ENCODE peak calls at places on chromosomes 6 and 20, in four cellular contexts. O, E, H and I are unnamed samples.

GRCh38 chr6:48111575-48111974 is 578 bp upstream of the PTCHD4 start:
- DNase-seq in H (no peak), E (no peak), O (no peak), I (no peak)

GRCh38 chr6:136525586-136526195 is 24.5 kb downstream of the MAP7 start:
- DNase-seq in O (peak), H (no peak), E (no peak), I (no peak)

GRCh38 chr20:48805286-48805685 is 22.5 kb downstream of the PREX1 start:
- DNase-seq in O (no peak), H (no peak), E (no peak), I (peak)

GRCh38 chr6:35906499-35906846 is 14.4 kb downstream of the SRPK1 start:
- DNase-seq in E (no peak), H (no peak), O (no peak), I (no peak)

GRCh38 chr20:34220581-34220980 is 20.6 kb upstream of the ASIP start:
- DNase-seq in H (no peak), O (no peak), E (no peak), I (no peak)

GRCh38 chr6:35330541-35331119 is 11.7 kb upstream of the PPARD start:
- DNase-seq in O (no peak), E (no peak), H (no peak), I (no peak)

GRCh38 chr6:1271071-1271763 is 40.7 kb upstream of the FOXQ1 start:
- DNase-seq in H (no peak), E (no peak), O (no peak), I (no peak)

GRCh38 chr6:32933661-32934085 is 7.2 kb downstream of the HLA-DMB start:
- DNase-seq in H (peak), E (peak), O (peak), I (peak)

GRCh38 chr6:169669889-169670288 is 31.9 kb downstream of the WDR27 start:
- DNase-seq in H (peak), O (no peak), E (no peak), I (no peak)

GRCh38 chr6:155850408-155850841 is 394.8 kb upstream of the NOX3 start:
- DNase-seq in H (no peak), O (no peak), E (no peak), I (no peak)

GRCh38 chr6:168303982-168304751 is 15.4 kb downstream of the DACT2 start:
- DNase-seq in E (no peak), O (no peak), H (peak), I (peak)

GRCh38 chr20:12936020-12936419 is 72.8 kb upstream of the SPTLC3 start:
- DNase-seq in E (no peak), O (no peak), H (no peak), I (no peak)

GRCh38 chr20:4375881-4376280 is 345.8 kb upstream of the PRND start:
- DNase-seq in O (no peak), H (no peak), E (no peak), I (no peak)

GRCh38 chr20:15789083-15789482 is 784.2 kb downstream of the KIF16B start:
- DNase-seq in E (no peak), O (no peak), H (no peak), I (no peak)

GRCh38 chr20:41003143-41003932 is 25.3 kb upstream of the TOP1 start:
- DNase-seq in O (peak), H (no peak), E (no peak), I (no peak)

GRCh38 chr20:4060054-4060795 is 44.9 kb upstream of the RNF24 start:
- DNase-seq in O (no peak), E (no peak), H (no peak), I (peak)

GRCh38 chr6:44660561-44661220 is 273.2 kb downstream of the CDC5L start:
- DNase-seq in H (no peak), E (no peak), O (no peak), I (no peak)

GRCh38 chr6:34275128-34275804 is 26.5 kb upstream of the SMIM29 start:
- DNase-seq in O (no peak), H (no peak), E (no peak), I (no peak)

GRCh38 chr6:122059918-122060317 is 339.5 kb upstream of the HSF2 start:
- DNase-seq in E (no peak), H (no peak), O (no peak), I (no peak)

GRCh38 chr6:1286972-1287600 is 24.8 kb upstream of the FOXQ1 start:
- DNase-seq in H (no peak), E (no peak), O (no peak), I (no peak)

GRCh38 chr6:25883991-25884390 is 9.9 kb upstream of the SLC17A3 start:
- DNase-seq in E (no peak), H (peak), O (no peak), I (no peak)

GRCh38 chr6:40719671-40720374 is 132.7 kb upstream of the LRFN2 start:
- DNase-seq in O (no peak), H (no peak), E (peak), I (no peak)

GRCh38 chr6:133132092-133132491 is 109.1 kb upstream of the EYA4 start:
- DNase-seq in E (no peak), O (no peak), H (no peak), I (no peak)

GRCh38 chr6:137700751-137701477 is 166.1 kb upstream of the TNFAIP3 start:
- DNase-seq in E (peak), O (no peak), H (no peak), I (no peak)

GRCh38 chr6:149332602-149333311 is 15.2 kb downstream of the TAB2 start:
- DNase-seq in O (no peak), H (no peak), E (no peak), I (no peak)

GRCh38 chr6:26311012-26311384 is 54.0 kb upstream of the BTN3A2 start:
- DNase-seq in E (peak), O (peak), H (no peak), I (no peak)

GRCh38 chr6:128421788-128422187 is 98.6 kb downstream of the PTPRK start:
- DNase-seq in E (no peak), O (peak), H (no peak), I (no peak)

GRCh38 chr20:41398408-41398807 is 31.8 kb upstream of the EMILIN3 start:
- DNase-seq in E (peak), O (no peak), H (no peak), I (no peak)

GRCh38 chr6:138594042-138594636 is 94.8 kb upstream of the NHSL1 start:
- DNase-seq in O (no peak), H (no peak), E (no peak), I (no peak)

GRCh38 chr6:33897193-33897479 is 93.3 kb upstream of the MLN start:
- DNase-seq in H (no peak), O (no peak), E (no peak), I (no peak)

GRCh38 chr6:93300661-93301060 is 118.7 kb downstream of the EPHA7 start:
- DNase-seq in O (no peak), H (no peak), E (no peak), I (no peak)

GRCh38 chr6:43123691-43124314 is 47.3 kb upstream of the SRF start:
- DNase-seq in O (no peak), H (no peak), E (peak), I (peak)
- H3K27ac ChIP-seq in O (no peak), H (no peak), E (no peak), I (no peak)

GRCh38 chr6:30283761-30284160 is 43.0 kb upstream of the TRIM39 start:
- DNase-seq in O (no peak), E (no peak), H (no peak), I (no peak)
- H3K27ac ChIP-seq in O (no peak), E (no peak), H (no peak), I (no peak)

GRCh38 chr20:25044660-25045342 is 13.1 kb downstream of the ACSS1 start:
- DNase-seq in E (no peak), H (peak), O (peak), I (peak)

GRCh38 chr20:25045343-25045712 is 12.6 kb downstream of the ACSS1 start:
- DNase-seq in H (peak), O (no peak), E (no peak), I (peak)

GRCh38 chr20:25044261-25044560 is 13.7 kb downstream of the ACSS1 start:
- DNase-seq in E (no peak), H (no peak), O (no peak), I (no peak)

GRCh38 chr20:25042531-25043498 is 15.1 kb downstream of the ACSS1 start:
- DNase-seq in E (no peak), H (peak), O (peak), I (peak)

DNA sequence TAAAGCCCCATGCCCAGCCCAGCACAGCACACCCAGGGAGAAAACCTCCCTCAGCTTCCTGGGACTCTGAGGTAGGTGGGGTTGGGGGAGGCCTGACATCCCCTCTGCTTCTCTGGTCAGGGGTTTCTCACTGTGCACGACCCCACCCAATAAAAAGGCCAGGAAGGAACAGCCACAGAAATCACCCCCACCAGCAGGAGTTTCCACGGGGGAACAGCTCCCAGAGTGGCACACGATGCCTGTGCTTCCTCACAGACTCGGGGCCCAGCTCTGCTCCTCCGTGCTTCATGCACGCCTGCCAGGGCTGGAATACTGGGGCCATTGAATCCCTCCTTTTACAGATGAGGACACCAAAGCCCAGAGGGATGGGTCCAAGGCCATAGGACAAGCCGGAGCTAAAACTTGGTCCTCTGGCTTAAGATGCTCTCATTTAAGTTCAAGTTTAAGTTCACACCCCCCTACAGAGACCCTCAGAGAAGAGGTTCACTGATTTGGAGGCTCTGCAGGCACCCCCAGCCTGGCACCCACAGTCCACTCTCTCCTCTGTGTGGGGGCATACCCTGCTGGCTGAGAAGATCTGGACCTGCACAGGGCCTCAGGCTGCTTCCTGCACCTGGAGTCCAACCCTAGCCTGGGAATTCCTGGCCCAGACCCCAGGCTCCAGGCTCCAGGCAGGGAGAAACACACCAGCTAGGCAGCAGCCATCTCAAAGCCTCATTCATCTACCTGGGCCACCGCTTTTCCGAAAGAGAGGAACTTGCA is 14.3 kb downstream of the ACSS1 start:
- DNase-seq in H (peak), O (no peak), E (no peak), I (peak)
- H3K27ac ChIP-seq in H (no peak), O (peak), E (no peak), I (peak)

GRCh38 chr6:125707615-125708243 is 41.7 kb upstream of the HEY2 start:
- DNase-seq in O (no peak), H (no peak), E (no peak), I (no peak)
- H3K27ac ChIP-seq in O (no peak), H (no peak), E (no peak), I (no peak)

DNA sequence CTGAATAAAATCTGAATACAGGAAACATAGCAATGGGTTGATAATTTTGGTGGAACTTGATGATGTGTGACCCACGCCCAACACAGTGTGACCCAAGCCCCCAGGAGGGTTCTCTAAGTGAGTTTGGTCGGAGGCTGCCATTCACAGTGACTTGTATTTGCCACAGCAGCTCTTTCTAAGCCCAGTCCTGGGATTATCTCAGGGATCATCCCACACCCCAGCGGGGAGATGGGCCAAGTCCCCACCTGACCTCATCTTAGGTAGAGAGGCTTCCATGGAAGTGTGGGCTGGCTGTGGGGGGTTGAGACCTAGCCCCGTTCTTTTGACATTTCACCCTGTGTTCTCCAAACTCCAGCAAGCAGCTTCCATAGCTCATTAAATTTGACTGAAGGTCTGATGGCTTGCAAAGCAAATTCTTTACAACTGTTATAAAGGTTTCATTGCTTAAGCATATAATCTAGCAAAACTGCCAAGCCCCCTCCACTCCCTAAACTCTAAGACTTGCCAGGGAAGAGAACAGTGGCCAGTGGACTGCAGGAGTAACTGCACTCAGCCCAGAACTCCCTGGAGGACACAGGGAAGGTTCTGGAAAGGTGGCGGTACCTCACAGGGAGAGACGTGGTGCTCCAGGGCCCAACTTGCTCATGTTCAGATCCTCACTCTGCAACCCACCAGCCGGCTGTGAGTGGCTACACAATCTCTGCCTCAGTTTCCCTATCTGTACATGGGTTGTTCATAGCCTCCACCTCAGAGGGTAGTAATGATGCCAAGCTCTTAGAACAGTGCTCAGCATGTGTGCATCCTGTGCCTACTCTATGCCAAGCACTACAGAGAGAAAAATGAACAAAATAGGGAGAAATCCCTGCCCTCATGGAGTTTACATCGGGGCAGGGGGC is 1.0 kb upstream of the PCK1 start:
- DNase-seq in E (no peak), H (no peak), O (no peak), I (peak)
- H3K27ac ChIP-seq in E (no peak), H (peak), O (no peak), I (no peak)

DNA sequence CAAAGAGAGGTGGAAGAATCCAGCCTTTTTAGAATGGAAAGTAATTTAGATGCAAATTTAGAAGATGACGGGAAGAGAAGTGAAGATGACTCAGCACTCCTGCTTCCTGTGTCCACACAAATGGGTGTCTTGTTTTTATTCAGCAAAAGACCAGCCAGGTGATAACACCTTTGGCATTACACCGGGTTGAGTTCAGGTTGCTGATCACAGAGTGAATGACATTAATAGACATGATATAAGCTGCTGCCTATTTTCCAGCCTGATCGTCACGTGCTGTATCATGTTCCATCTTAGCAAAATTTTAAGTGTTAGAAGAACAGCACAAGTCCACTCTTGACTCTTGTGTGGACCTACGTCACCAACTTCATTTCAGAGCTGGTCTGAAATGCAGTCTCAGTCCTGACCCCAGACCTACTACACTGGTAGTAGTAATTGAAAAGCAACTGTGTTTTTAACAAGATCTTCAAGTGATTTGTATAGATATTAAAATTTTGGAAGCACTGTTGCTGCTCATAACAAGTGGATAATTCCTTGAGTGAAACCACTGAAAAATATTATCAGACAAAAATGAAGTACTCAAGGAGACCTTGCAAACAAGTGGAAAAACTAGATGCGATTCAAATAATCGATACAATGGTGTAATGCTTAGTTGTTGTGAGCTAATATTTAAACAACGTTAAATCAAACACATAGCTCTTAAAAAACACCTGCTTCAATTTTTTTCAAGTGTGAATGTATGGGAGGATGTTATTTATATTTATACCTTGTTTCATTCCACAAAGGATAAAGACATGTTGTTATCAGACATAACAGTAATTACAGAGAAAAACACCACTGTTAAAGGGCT is 110.8 kb upstream of the JAG1 start:
- DNase-seq in O (no peak), E (no peak), H (no peak), I (no peak)
- H3K27ac ChIP-seq in O (no peak), E (no peak), H (no peak), I (no peak)

DNA sequence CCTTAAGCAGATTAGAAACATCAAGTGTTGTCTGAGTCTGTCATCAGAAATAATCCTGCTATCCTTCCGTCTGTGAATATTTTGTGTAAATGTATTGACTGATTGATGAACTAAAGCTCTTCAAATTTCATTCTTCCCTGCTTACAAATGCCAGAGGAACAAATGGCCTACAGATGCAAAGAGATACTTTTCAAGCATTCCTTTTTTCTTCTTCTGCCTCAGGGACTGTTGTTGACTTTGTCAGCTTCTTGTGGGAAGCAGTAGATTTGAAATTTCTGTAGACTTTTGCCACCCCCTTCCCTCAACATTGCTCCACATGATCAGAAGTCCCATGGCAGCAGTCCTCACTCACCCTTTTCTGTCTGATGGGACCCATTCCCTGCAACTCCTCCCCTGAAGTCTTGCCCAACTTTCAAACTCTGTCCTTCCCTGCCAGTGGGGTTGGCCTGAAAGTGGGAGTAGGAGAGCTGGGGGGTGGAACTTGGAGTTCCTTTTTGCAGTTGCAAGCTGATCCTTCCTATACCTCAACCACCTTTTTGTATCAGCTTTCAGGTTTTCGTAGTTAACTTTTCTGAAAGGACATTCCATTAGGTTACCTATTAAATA is 38.4 kb upstream of the MLIP start:
- DNase-seq in H (no peak), E (no peak), O (no peak), I (no peak)
- H3K27ac ChIP-seq in H (peak), E (no peak), O (no peak), I (no peak)

DNA sequence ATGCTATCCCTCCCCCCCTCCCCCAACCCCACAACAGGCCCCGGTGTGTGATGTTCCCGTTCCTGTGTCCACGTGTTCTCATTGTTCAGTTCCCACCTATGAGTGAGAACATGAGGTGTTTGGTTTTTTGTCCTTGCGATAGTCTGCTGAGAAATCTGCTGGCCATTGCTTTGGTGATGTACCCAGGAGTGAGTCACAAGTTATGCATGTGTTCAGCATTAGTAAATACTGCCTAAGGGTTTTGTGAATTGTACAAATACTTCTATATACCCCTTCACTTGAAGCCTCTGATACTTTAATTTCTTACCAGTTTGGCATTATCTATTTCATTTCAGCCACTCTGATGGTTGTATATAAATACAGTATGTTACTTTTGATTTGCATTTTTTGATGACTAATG is 711.3 kb upstream of the GJE1 start:
- DNase-seq in H (no peak), O (no peak), E (no peak), I (no peak)
- H3K27ac ChIP-seq in H (no peak), O (no peak), E (no peak), I (no peak)